ENCODE peak calls at places on chromosomes 13 and 19, in nine cellular contexts. I is NCI-H2029; Q is hypothalamus; R is activated CD4-positive, alpha-beta memory T cell treated with anti-CD3 and anti-CD28 coated beads, Interleukin-2, amount 10 ng/mL, durations not matched to agents 7 days and 5 days; A is left colon; H is endodermal cell; N is activated CD4-positive, CD25-positive, alpha-beta regulatory T cell; K is AG04450; O is HT-29. E is an unnamed sample.

GRCh38 chr19:33301011-33301899 is 1.1 kb downstream of the CEBPA start:
- DNase-seq in H (peak), Q (no peak), O (no peak), N (no peak), A (peak), R (no peak), K (no peak), I (no peak), E (no peak)

GRCh38 chr19:45016388-45017314 is 15.4 kb downstream of the RELB start:
- DNase-seq in A (peak), O (peak), K (no peak), H (peak), Q (no peak), R (peak), I (peak), N (peak), E (peak)

GRCh38 chr13:112596220-112596619 is 8.3 kb upstream of the TUBGCP3 start:
- DNase-seq in O (no peak), Q (no peak), R (no peak), K (no peak), H (no peak), I (no peak), A (no peak), N (no peak), E (no peak)

GRCh38 chr19:7953060-7953459 is 9.6 kb upstream of the TIMM44 start:
- DNase-seq in R (no peak), K (no peak), N (no peak), O (no peak), Q (no peak), H (no peak), I (no peak), A (no peak), E (no peak)

GRCh38 chr13:48001127-48001881 is at the start of gene SUCLA2:
- DNase-seq in H (peak), A (peak), I (peak), R (peak), O (peak), Q (peak), K (peak), N (peak), E (peak)

GRCh38 chr13:101661839-101662238 is 209.4 kb downstream of the ITGBL1 start:
- DNase-seq in Q (no peak), A (no peak), N (no peak), R (no peak), I (no peak), H (no peak), O (no peak), K (no peak), E (no peak)

GRCh38 chr19:30222428-30222873 is 149.7 kb upstream of the ZNF536 start:
- DNase-seq in N (no peak), A (no peak), Q (no peak), K (no peak), H (peak), I (no peak), O (no peak), R (no peak), E (no peak)

GRCh38 chr13:94583926-94584325 is 12.0 kb downstream of the TGDS start:
- DNase-seq in I (no peak), O (no peak), A (no peak), H (no peak), N (no peak), R (no peak), K (no peak), Q (no peak), E (no peak)

GRCh38 chr13:33069365-33069764 is 53.1 kb downstream of the KL start:
- DNase-seq in O (no peak), Q (no peak), I (no peak), N (no peak), R (no peak), H (no peak), K (no peak), A (no peak), E (no peak)

E was measured in HepG2.